ENCODE peak calls at places on chromosomes 5 and 9, in eight cellular contexts. One of them, this sample, is unnamed.
A peak's percentile ranks its signal among the peaks of the same experiment; 100 is the strongest.

GRCh38 chr5:149002053-149002452 is 60.8 kb downstream of the SH3TC2 start:
- DNase-seq in CD8-positive, alpha-beta T cell: no peak
- DNase-seq in BJ: peak; percentile 98
- DNase-seq in HCT116: peak; percentile 44
- DNase-seq in GM23338: peak; percentile 59
- DNase-seq in dorsolateral prefrontal cortex: no peak
- DNase-seq in upper lobe of right lung: no peak
- DNase-seq in cardiac muscle cell: peak; percentile 96
- DNase-seq in this sample: peak; percentile 98

GRCh38 chr5:157564149-157564711 is 11.3 kb downstream of the ADAM19 start:
- DNase-seq in dorsolateral prefrontal cortex: no peak
- DNase-seq in BJ: no peak
- DNase-seq in HCT116: no peak
- DNase-seq in CD8-positive, alpha-beta T cell: no peak
- DNase-seq in upper lobe of right lung: no peak
- DNase-seq in GM23338: no peak
- DNase-seq in cardiac muscle cell: no peak
- DNase-seq in this sample: no peak

GRCh38 chr9:114284316-114285060 is 38.4 kb upstream of the ORM1 start:
- DNase-seq in BJ: no peak
- DNase-seq in HCT116: no peak
- DNase-seq in CD8-positive, alpha-beta T cell: no peak
- DNase-seq in dorsolateral prefrontal cortex: peak; percentile 0
- DNase-seq in cardiac muscle cell: no peak
- DNase-seq in upper lobe of right lung: peak; percentile 53
- DNase-seq in GM23338: no peak
- DNase-seq in this sample: no peak

GRCh38 chr5:100746730-100747129 is 156.4 kb downstream of the ST8SIA4 start:
- DNase-seq in GM23338: no peak
- DNase-seq in dorsolateral prefrontal cortex: no peak
- DNase-seq in cardiac muscle cell: no peak
- DNase-seq in CD8-positive, alpha-beta T cell: no peak
- DNase-seq in BJ: no peak
- DNase-seq in upper lobe of right lung: no peak
- DNase-seq in HCT116: no peak
- DNase-seq in this sample: no peak

GRCh38 chr5:1503301-1504243 is 20.2 kb downstream of the LPCAT1 start:
- DNase-seq in HCT116: no peak
- DNase-seq in GM23338: no peak
- DNase-seq in cardiac muscle cell: peak; percentile 76
- DNase-seq in dorsolateral prefrontal cortex: no peak
- DNase-seq in upper lobe of right lung: peak; percentile 83
- DNase-seq in CD8-positive, alpha-beta T cell: no peak
- DNase-seq in BJ: no peak
- DNase-seq in this sample: no peak

GRCh38 chr9:94783121-94783664 is 56.7 kb downstream of the AOPEP start:
- DNase-seq in HCT116: peak; percentile 69
- DNase-seq in BJ: peak; percentile 58
- DNase-seq in GM23338: peak; percentile 95
- DNase-seq in upper lobe of right lung: peak; percentile 91
- DNase-seq in cardiac muscle cell: peak; percentile 90
- DNase-seq in CD8-positive, alpha-beta T cell: peak; percentile 5
- DNase-seq in dorsolateral prefrontal cortex: peak; percentile 61
- DNase-seq in this sample: peak; percentile 85

GRCh38 chr5:110916373-110917049 is 155.0 kb upstream of the TSLP start:
- DNase-seq in dorsolateral prefrontal cortex: no peak
- DNase-seq in BJ: peak; percentile 67
- DNase-seq in upper lobe of right lung: no peak
- DNase-seq in HCT116: no peak
- DNase-seq in GM23338: peak; percentile 12
- DNase-seq in CD8-positive, alpha-beta T cell: no peak
- DNase-seq in cardiac muscle cell: peak; percentile 92
- DNase-seq in this sample: peak; percentile 90

GRCh38 chr5:122111513-122111912 is 17.8 kb upstream of the ZNF474 start:
- DNase-seq in CD8-positive, alpha-beta T cell: no peak
- DNase-seq in dorsolateral prefrontal cortex: no peak
- DNase-seq in BJ: no peak
- DNase-seq in cardiac muscle cell: no peak
- DNase-seq in upper lobe of right lung: no peak
- DNase-seq in GM23338: no peak
- DNase-seq in HCT116: no peak
- DNase-seq in this sample: no peak

GRCh38 chr9:967851-968641 is 8.4 kb upstream of the DMRT3 start:
- DNase-seq in BJ: no peak
- DNase-seq in HCT116: no peak
- DNase-seq in dorsolateral prefrontal cortex: no peak
- DNase-seq in upper lobe of right lung: no peak
- DNase-seq in CD8-positive, alpha-beta T cell: no peak
- DNase-seq in GM23338: peak; percentile 75
- DNase-seq in cardiac muscle cell: no peak
- DNase-seq in this sample: peak; percentile 22

GRCh38 chr9:126472931-126473330 is 140.8 kb upstream of the LMX1B start:
- DNase-seq in CD8-positive, alpha-beta T cell: no peak
- DNase-seq in upper lobe of right lung: no peak
- DNase-seq in cardiac muscle cell: no peak
- DNase-seq in dorsolateral prefrontal cortex: no peak
- DNase-seq in BJ: no peak
- DNase-seq in HCT116: no peak
- DNase-seq in GM23338: no peak
- DNase-seq in this sample: no peak

GRCh38 chr5:151825445-151825844 is 53.7 kb downstream of the G3BP1 start:
- DNase-seq in CD8-positive, alpha-beta T cell: no peak
- DNase-seq in GM23338: peak; percentile 84
- DNase-seq in cardiac muscle cell: peak; percentile 86
- DNase-seq in HCT116: peak; percentile 36
- DNase-seq in BJ: peak; percentile 13
- DNase-seq in dorsolateral prefrontal cortex: peak; percentile 37
- DNase-seq in upper lobe of right lung: no peak
- DNase-seq in this sample: peak; percentile 75

GRCh38 chr5:125398466-125398865 is 652.0 kb upstream of the ZNF608 start:
- DNase-seq in CD8-positive, alpha-beta T cell: no peak
- DNase-seq in GM23338: no peak
- DNase-seq in BJ: no peak
- DNase-seq in dorsolateral prefrontal cortex: no peak
- DNase-seq in HCT116: no peak
- DNase-seq in cardiac muscle cell: no peak
- DNase-seq in upper lobe of right lung: no peak
- DNase-seq in this sample: no peak

GRCh38 chr5:59003124-59003523 is 420.2 kb downstream of the RAB3C start:
- DNase-seq in cardiac muscle cell: no peak
- DNase-seq in HCT116: no peak
- DNase-seq in GM23338: no peak
- DNase-seq in upper lobe of right lung: no peak
- DNase-seq in BJ: no peak
- DNase-seq in CD8-positive, alpha-beta T cell: no peak
- DNase-seq in dorsolateral prefrontal cortex: no peak
- DNase-seq in this sample: no peak

GRCh38 chr5:59008816-59009473 is 426.1 kb downstream of the RAB3C start:
- DNase-seq in HCT116: no peak
- DNase-seq in cardiac muscle cell: no peak
- DNase-seq in BJ: no peak
- DNase-seq in GM23338: no peak
- DNase-seq in upper lobe of right lung: no peak
- DNase-seq in dorsolateral prefrontal cortex: no peak
- DNase-seq in CD8-positive, alpha-beta T cell: no peak
- DNase-seq in this sample: no peak

GRCh38 chr5:59003641-59004040 is 420.8 kb downstream of the RAB3C start:
- DNase-seq in cardiac muscle cell: no peak
- DNase-seq in upper lobe of right lung: no peak
- DNase-seq in GM23338: peak; percentile 68
- DNase-seq in HCT116: no peak
- DNase-seq in BJ: no peak
- DNase-seq in CD8-positive, alpha-beta T cell: no peak
- DNase-seq in dorsolateral prefrontal cortex: no peak
- DNase-seq in this sample: no peak

GRCh38 chr5:59005934-59006701 is 423.2 kb downstream of the RAB3C start:
- DNase-seq in dorsolateral prefrontal cortex: no peak
- DNase-seq in cardiac muscle cell: no peak
- DNase-seq in CD8-positive, alpha-beta T cell: no peak
- DNase-seq in upper lobe of right lung: no peak
- DNase-seq in BJ: no peak
- DNase-seq in GM23338: no peak
- DNase-seq in HCT116: no peak
- DNase-seq in this sample: no peak

DNA sequence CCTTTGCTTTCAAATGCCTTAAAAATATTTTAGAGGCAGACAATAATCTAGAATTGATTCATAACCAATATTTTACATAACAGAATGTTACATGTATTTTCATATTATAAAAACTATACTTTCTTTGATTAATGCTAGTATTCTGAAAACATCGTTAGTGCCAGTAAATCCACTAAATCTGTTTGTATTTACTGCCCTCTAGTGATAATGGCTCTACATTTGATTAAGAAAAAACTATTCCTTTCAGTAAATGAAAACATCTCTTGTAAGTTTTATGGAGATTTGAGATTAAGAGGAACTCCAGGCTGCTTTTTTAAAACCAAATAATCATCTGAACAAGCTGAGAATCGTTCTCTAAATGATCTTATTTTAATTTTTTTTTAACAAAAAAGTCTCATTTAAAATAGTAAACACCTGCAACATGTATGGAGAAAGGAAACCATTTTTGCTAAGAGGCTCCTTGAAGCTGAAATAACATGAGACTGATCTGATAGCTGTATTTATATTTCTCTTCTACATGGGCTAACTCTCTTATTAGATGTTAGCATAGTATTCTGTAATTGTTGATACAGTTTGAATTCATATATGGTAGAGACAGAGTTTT is 424.7 kb downstream of the RAB3C start:
- DNase-seq in upper lobe of right lung: no peak
- DNase-seq in HCT116: peak; percentile 10
- DNase-seq in dorsolateral prefrontal cortex: no peak
- DNase-seq in BJ: no peak
- DNase-seq in cardiac muscle cell: peak; percentile 50
- DNase-seq in CD8-positive, alpha-beta T cell: no peak
- DNase-seq in GM23338: peak; percentile 64
- DNase-seq in this sample: peak; percentile 60
- TF ChIP-seq CTCF in upper lobe of right lung: peak; percentile 56
- TF ChIP-seq CTCF in HCT116: peak; percentile 32
- TF ChIP-seq CTCF in dorsolateral prefrontal cortex: peak; percentile 78
- TF ChIP-seq CTCF in BJ: peak; percentile 42
- TF ChIP-seq CTCF in cardiac muscle cell: peak; percentile 50
- TF ChIP-seq CTCF in CD8-positive, alpha-beta T cell: peak; percentile 51
- TF ChIP-seq CTCF in GM23338: peak; percentile 86
- TF ChIP-seq CTCF in this sample: peak; percentile 50

DNA sequence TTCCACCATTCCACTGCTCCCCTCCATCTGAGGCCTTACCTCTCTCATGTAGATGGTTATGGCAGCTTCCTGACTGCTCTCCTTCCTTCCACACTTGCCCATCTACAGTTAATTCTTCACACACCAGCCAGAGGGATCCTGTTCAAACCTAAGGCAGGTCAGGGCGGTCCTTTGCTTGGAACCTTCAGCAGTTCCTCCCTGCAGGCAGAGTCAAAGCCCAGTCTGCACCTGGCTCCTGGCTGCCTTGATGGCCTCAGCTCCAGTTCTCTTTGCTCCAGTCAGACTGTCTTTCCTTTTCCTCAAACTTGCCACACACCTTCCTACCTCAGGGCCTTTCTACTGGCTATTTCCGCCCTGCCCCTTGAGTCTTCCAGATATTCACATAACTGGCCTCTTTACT is 30.2 kb upstream of the NR3C1 start:
- DNase-seq in BJ: no peak
- DNase-seq in upper lobe of right lung: no peak
- DNase-seq in CD8-positive, alpha-beta T cell: no peak
- DNase-seq in dorsolateral prefrontal cortex: no peak
- DNase-seq in cardiac muscle cell: no peak
- DNase-seq in HCT116: no peak
- DNase-seq in GM23338: no peak
- DNase-seq in this sample: no peak
- H3K4me3 ChIP-seq in BJ: no peak overlapping the region
- H3K4me3 ChIP-seq in upper lobe of right lung: peak overlapping the region; percentile 30
- H3K4me3 ChIP-seq in CD8-positive, alpha-beta T cell: peak overlapping the region; percentile 44
- H3K4me3 ChIP-seq in dorsolateral prefrontal cortex: no peak overlapping the region
- H3K4me3 ChIP-seq in cardiac muscle cell: no peak overlapping the region
- H3K4me3 ChIP-seq in HCT116: no peak overlapping the region
- H3K4me3 ChIP-seq in GM23338: no peak overlapping the region
- H3K4me3 ChIP-seq in this sample: no peak overlapping the region

GRCh38 chr9:7358876-7359275 is 440.7 kb downstream of the DMAC1 start:
- DNase-seq in CD8-positive, alpha-beta T cell: no peak
- DNase-seq in cardiac muscle cell: peak; percentile 17
- DNase-seq in BJ: no peak
- DNase-seq in HCT116: no peak
- DNase-seq in upper lobe of right lung: no peak
- DNase-seq in GM23338: peak; percentile 10
- DNase-seq in dorsolateral prefrontal cortex: no peak
- DNase-seq in this sample: no peak
- TF ChIP-seq CTCF in CD8-positive, alpha-beta T cell: no peak
- TF ChIP-seq CTCF in cardiac muscle cell: peak; percentile 42
- TF ChIP-seq CTCF in BJ: peak; percentile 36
- TF ChIP-seq CTCF in HCT116: peak; percentile 9
- TF ChIP-seq CTCF in upper lobe of right lung: no peak
- TF ChIP-seq CTCF in GM23338: no peak
- TF ChIP-seq CTCF in dorsolateral prefrontal cortex: no peak
- TF ChIP-seq CTCF in this sample: peak; percentile 26

GRCh38 chr9:137236238-137236935 is 4.7 kb upstream of the TUBB4B start:
- DNase-seq in upper lobe of right lung: peak; percentile 94
- DNase-seq in HCT116: no peak
- DNase-seq in BJ: no peak
- DNase-seq in cardiac muscle cell: peak; percentile 80
- DNase-seq in CD8-positive, alpha-beta T cell: peak; percentile 84
- DNase-seq in dorsolateral prefrontal cortex: peak; percentile 81
- DNase-seq in GM23338: peak; percentile 94
- DNase-seq in this sample: peak; percentile 66

GRCh38 chr9:137237759-137238726 is 3.0 kb upstream of the TUBB4B start:
- DNase-seq in upper lobe of right lung: no peak
- DNase-seq in GM23338: no peak
- DNase-seq in dorsolateral prefrontal cortex: peak; percentile 81
- DNase-seq in BJ: no peak
- DNase-seq in HCT116: no peak
- DNase-seq in cardiac muscle cell: no peak
- DNase-seq in CD8-positive, alpha-beta T cell: no peak
- DNase-seq in this sample: no peak

GRCh38 chr9:137235424-137236237 is 4.9 kb downstream of the SLC34A3 start:
- DNase-seq in HCT116: no peak
- DNase-seq in BJ: no peak
- DNase-seq in GM23338: peak; percentile 66
- DNase-seq in upper lobe of right lung: no peak
- DNase-seq in cardiac muscle cell: no peak
- DNase-seq in CD8-positive, alpha-beta T cell: no peak
- DNase-seq in dorsolateral prefrontal cortex: no peak
- DNase-seq in this sample: no peak

GRCh38 chr9:137234758-137235423 is 4.2 kb downstream of the SLC34A3 start:
- DNase-seq in CD8-positive, alpha-beta T cell: no peak
- DNase-seq in upper lobe of right lung: no peak
- DNase-seq in dorsolateral prefrontal cortex: no peak
- DNase-seq in HCT116: no peak
- DNase-seq in cardiac muscle cell: no peak
- DNase-seq in GM23338: no peak
- DNase-seq in BJ: no peak
- DNase-seq in this sample: no peak

DNA sequence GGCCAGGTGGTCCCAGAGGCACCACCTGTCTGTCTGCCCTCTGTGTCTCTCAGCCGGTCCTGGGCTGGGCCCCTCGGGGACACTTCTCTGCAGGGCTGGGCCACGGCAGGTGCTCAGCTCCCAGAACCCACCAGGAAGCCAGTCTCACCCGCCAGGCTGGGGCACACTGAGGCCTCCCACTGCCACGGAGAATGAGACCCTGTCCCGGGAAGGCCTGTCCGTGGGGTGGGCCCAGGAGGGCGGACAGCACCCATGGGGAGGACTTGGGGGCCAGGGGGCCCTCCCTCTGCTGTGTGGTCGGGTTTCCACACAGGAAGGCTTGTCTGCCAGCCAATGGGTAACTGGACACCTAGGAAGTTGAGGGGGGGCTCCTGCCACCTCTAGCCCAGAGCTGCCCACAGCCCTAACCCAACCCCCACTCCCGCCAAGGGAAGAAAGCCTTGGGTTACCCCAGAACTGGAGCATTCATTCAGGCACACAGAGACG is 4.1 kb upstream of the TUBB4B start:
- DNase-seq in BJ: no peak
- DNase-seq in CD8-positive, alpha-beta T cell: no peak
- DNase-seq in GM23338: no peak
- DNase-seq in upper lobe of right lung: no peak
- DNase-seq in dorsolateral prefrontal cortex: no peak
- DNase-seq in cardiac muscle cell: no peak
- DNase-seq in HCT116: no peak
- DNase-seq in this sample: no peak
- H3K4me3 ChIP-seq in BJ: no peak overlapping the region
- H3K4me3 ChIP-seq in CD8-positive, alpha-beta T cell: no peak overlapping the region
- H3K4me3 ChIP-seq in GM23338: peak overlapping the region; percentile 35
- H3K4me3 ChIP-seq in upper lobe of right lung: no peak overlapping the region
- H3K4me3 ChIP-seq in dorsolateral prefrontal cortex: peak overlapping the region; percentile 58
- H3K4me3 ChIP-seq in cardiac muscle cell: no peak overlapping the region
- H3K4me3 ChIP-seq in HCT116: peak overlapping the region; percentile 28
- H3K4me3 ChIP-seq in this sample: no peak overlapping the region